ENCODE peak calls at places on chromosomes 6 and 20, in four cellular contexts. P, T, E and F are unnamed samples.

GRCh38 chr20:6811262-6811661 is 43.8 kb downstream of the BMP2 start:
- DNase-seq in P (no peak), T (no peak), E (no peak), F (no peak)

GRCh38 chr6:74167951-74168350 is 471.9 kb downstream of the CD109 start:
- DNase-seq in P (no peak), T (no peak), E (no peak), F (no peak)

GRCh38 chr6:37602360-37602759 is 95.3 kb downstream of the MDGA1 start:
- DNase-seq in P (no peak), T (no peak), E (no peak), F (no peak)

GRCh38 chr20:22861231-22861980 is 173.7 kb upstream of the SSTR4 start:
- DNase-seq in P (no peak), T (no peak), E (no peak), F (no peak)

GRCh38 chr6:88548891-88549505 is 382.9 kb upstream of the CNR1 start:
- DNase-seq in P (no peak), T (no peak), E (no peak), F (no peak)

GRCh38 chr6:11497881-11498280 is 39.7 kb upstream of the TMEM170B start:
- DNase-seq in P (no peak), T (no peak), E (no peak), F (no peak)

GRCh38 chr6:14337157-14337556 is 219.6 kb downstream of the CD83 start:
- DNase-seq in P (no peak), T (no peak), E (no peak), F (no peak)

GRCh38 chr6:138204792-138205384 is 13.4 kb downstream of the PBOV1 start:
- DNase-seq in P (no peak), T (no peak), E (no peak), F (no peak)

GRCh38 chr20:57401565-57401918 is 10.3 kb downstream of the RBM38 start:
- DNase-seq in P (no peak), T (no peak), E (no peak), F (no peak)

GRCh38 chr6:107237992-107238660 is 122.8 kb upstream of the BEND3 start:
- DNase-seq in P (no peak), T (no peak), E (no peak), F (no peak)

GRCh38 chr6:62393608-62394007 is 107.6 kb upstream of the KHDRBS2 start:
- DNase-seq in P (no peak), T (no peak), E (no peak), F (no peak)

GRCh38 chr6:159726196-159726917 is 949 bp upstream of the WTAP start:
- DNase-seq in P (no peak), T (no peak), E (no peak), F (no peak)

GRCh38 chr6:4599924-4600323 is 176.3 kb upstream of the CDYL start:
- DNase-seq in P (no peak), T (peak), E (no peak), F (no peak)

DNA sequence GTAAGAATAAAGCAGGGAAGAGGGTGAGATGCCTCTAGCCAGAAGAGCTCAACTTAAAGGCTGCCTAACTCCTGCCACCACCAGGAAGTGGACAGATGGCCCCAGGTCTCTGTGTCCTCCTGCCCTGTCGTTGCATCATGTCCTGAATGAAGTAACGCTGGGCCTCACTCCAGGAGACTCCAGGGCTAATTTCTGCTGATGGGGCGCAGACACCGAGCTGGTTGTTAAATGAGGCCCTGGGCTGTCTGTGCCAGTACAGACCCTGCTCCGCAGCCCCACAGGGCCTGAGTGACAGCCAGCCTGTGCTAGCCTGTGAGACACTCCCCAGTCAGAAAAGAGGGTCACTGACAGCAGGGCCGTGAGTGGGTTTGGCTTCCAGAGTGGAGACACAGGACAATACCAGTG is 6.5 kb downstream of the IP6K3 start:
- DNase-seq in P (no peak), T (peak), E (no peak), F (no peak)
- H3K27ac ChIP-seq in P (no peak), T (peak), E (no peak), F (no peak)

GRCh38 chr6:46130665-46131064 is 876 bp downstream of the ENPP4 start:
- DNase-seq in P (no peak), T (no peak), E (no peak), F (no peak)
- H3K27ac ChIP-seq in P (no peak), T (no peak), E (peak), F (peak)

DNA sequence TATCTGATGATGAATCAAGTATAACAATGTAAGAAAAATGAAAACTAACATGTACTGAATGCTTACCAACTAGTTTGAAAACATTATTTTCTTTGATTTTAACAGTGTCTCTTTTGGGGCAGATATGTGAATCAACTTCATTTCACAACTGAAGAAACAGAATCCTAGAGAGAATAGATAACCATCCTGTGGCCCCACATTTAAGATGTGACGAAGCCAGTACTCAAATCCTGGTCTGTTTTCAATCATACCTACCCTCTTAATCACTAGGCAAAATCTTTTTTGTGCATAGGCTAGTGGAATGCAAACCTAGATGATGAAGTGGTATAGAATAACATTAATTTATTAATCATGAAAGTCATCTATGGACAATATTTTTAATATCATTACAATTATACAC is 371.6 kb upstream of the EPHA7 start:
- DNase-seq in P (no peak), T (no peak), E (no peak), F (no peak)
- H3K27ac ChIP-seq in P (no peak), T (no peak), E (no peak), F (no peak)

GRCh38 chr20:62457831-62458230 is 18.0 kb downstream of the GATA5 start:
- DNase-seq in P (no peak), T (no peak), E (no peak), F (no peak)

GRCh38 chr20:62454936-62455673 is 20.7 kb downstream of the GATA5 start:
- DNase-seq in P (no peak), T (no peak), E (no peak), F (no peak)

GRCh38 chr20:62457098-62457497 is 18.7 kb downstream of the GATA5 start:
- DNase-seq in P (no peak), T (no peak), E (no peak), F (no peak)

GRCh38 chr20:62458256-62459251 is 17.2 kb downstream of the GATA5 start:
- DNase-seq in P (no peak), T (no peak), E (no peak), F (no peak)

DNA sequence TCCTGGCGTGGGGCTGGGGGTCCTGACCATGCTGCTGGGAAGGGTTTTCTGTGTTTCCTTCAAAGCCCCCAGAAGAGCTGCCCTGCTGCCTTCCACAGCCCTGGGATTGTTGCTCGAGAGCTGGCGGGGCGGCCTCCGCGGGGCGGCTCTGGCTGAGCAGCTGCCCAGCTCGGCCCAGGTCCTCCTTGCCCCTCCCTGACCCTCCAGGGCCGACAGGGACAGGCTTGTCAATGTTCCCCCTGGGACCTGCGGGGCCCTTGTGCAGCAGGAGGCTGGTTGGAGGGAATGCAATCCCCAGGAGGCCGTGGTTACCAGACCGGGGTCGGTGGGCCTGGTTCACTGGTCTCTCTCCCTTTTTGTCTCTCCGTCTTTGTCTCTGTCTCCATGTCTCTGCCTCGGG is 19.9 kb downstream of the GATA5 start:
- DNase-seq in P (no peak), T (no peak), E (no peak), F (no peak)
- H3K27ac ChIP-seq in P (no peak), T (no peak), E (no peak), F (no peak)

DNA sequence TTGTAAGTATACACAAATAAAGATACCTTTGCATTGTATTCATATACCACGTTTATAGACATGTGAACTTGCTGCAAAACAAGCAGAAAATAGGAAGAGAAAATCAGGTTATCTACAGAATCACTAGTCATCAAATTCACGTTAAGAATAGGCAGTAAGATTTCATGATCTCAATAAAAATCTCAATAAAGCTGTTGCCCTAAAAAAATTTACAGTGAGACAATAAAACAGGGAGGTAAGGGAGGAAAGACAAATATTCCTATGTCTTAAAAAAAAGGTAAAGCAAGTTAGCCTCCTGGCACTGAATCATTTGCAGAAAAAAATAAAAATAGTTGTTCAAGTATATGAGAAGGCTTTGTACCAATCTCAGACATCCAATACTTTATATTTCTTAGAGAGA is 44.1 kb downstream of the GPX5 start:
- DNase-seq in P (no peak), T (no peak), E (no peak), F (no peak)
- H3K27ac ChIP-seq in P (no peak), T (no peak), E (no peak), F (no peak)

GRCh38 chr20:24151621-24152020 is 163.0 kb upstream of the GGTLC1 start:
- DNase-seq in P (no peak), T (no peak), E (no peak), F (no peak)
- H3K27ac ChIP-seq in P (no peak), T (no peak), E (no peak), F (no peak)